ENCODE peak calls at places on chromosomes 2 and 18, in eight cellular contexts. One of them, this sample, is unnamed.

GRCh38 chr18:62897153-62897552 is 181.8 kb downstream of the PHLPP1 start:
- DNase-seq in thoracic aorta: no peak
- DNase-seq in neural progenitor cell: no peak
- DNase-seq in OCI-LY7: no peak
- DNase-seq in fibroblast of pulmonary artery: peak; percentile 58
- DNase-seq in uterus: no peak
- DNase-seq in K562: no peak
- DNase-seq in heart left ventricle: no peak
- DNase-seq in this sample: no peak

GRCh38 chr2:128557841-128558241 is 239.2 kb upstream of the HS6ST1 start:
- DNase-seq in fibroblast of pulmonary artery: peak; percentile 82
- DNase-seq in neural progenitor cell: no peak
- DNase-seq in heart left ventricle: no peak
- DNase-seq in K562: no peak
- DNase-seq in thoracic aorta: no peak
- DNase-seq in OCI-LY7: no peak
- DNase-seq in uterus: no peak
- DNase-seq in this sample: no peak

GRCh38 chr2:70411489-70412081 is 109.7 kb upstream of the FAM136A start:
- DNase-seq in thoracic aorta: no peak
- DNase-seq in neural progenitor cell: no peak
- DNase-seq in K562: no peak
- DNase-seq in heart left ventricle: no peak
- DNase-seq in uterus: no peak
- DNase-seq in fibroblast of pulmonary artery: no peak
- DNase-seq in OCI-LY7: no peak
- DNase-seq in this sample: no peak

GRCh38 chr2:191677091-191677645 is 768 bp upstream of the NABP1 start:
- DNase-seq in neural progenitor cell: peak; percentile 49
- DNase-seq in heart left ventricle: no peak
- DNase-seq in fibroblast of pulmonary artery: peak; percentile 93
- DNase-seq in OCI-LY7: peak; percentile 39
- DNase-seq in K562: peak; percentile 21
- DNase-seq in uterus: peak; percentile 56
- DNase-seq in thoracic aorta: no peak
- DNase-seq in this sample: no peak

GRCh38 chr2:9813312-9814128 is 29.8 kb upstream of the TAF1B start:
- DNase-seq in heart left ventricle: peak; percentile 69
- DNase-seq in K562: peak; percentile 86
- DNase-seq in fibroblast of pulmonary artery: peak; percentile 64
- DNase-seq in thoracic aorta: peak; percentile 31
- DNase-seq in neural progenitor cell: peak; percentile 92
- DNase-seq in OCI-LY7: peak; percentile 70
- DNase-seq in uterus: peak; percentile 61
- DNase-seq in this sample: peak; percentile 68

GRCh38 chr2:236162031-236162803 is 6.0 kb downstream of the GBX2 start:
- DNase-seq in thoracic aorta: no peak
- DNase-seq in heart left ventricle: no peak
- DNase-seq in neural progenitor cell: peak; percentile 44
- DNase-seq in K562: no peak
- DNase-seq in OCI-LY7: no peak
- DNase-seq in fibroblast of pulmonary artery: no peak
- DNase-seq in uterus: no peak
- DNase-seq in this sample: no peak

GRCh38 chr18:60975419-60975818 is 357.8 kb upstream of the CDH20 start:
- DNase-seq in neural progenitor cell: peak; percentile 6
- DNase-seq in fibroblast of pulmonary artery: no peak
- DNase-seq in heart left ventricle: no peak
- DNase-seq in uterus: no peak
- DNase-seq in K562: no peak
- DNase-seq in OCI-LY7: no peak
- DNase-seq in thoracic aorta: no peak
- DNase-seq in this sample: no peak

GRCh38 chr18:7236899-7237298 is 6.0 kb downstream of the LRRC30 start:
- DNase-seq in heart left ventricle: no peak
- DNase-seq in K562: no peak
- DNase-seq in thoracic aorta: no peak
- DNase-seq in neural progenitor cell: no peak
- DNase-seq in uterus: no peak
- DNase-seq in fibroblast of pulmonary artery: no peak
- DNase-seq in OCI-LY7: no peak
- DNase-seq in this sample: no peak

GRCh38 chr18:78984941-78985784 is 5.5 kb downstream of the SALL3 start:
- DNase-seq in uterus: no peak
- DNase-seq in heart left ventricle: no peak
- DNase-seq in K562: no peak
- DNase-seq in OCI-LY7: peak; percentile 53
- DNase-seq in neural progenitor cell: peak; percentile 82
- DNase-seq in fibroblast of pulmonary artery: peak; percentile 29
- DNase-seq in thoracic aorta: no peak
- DNase-seq in this sample: no peak

GRCh38 chr18:62766266-62766665 is 50.9 kb downstream of the PHLPP1 start:
- DNase-seq in fibroblast of pulmonary artery: no peak
- DNase-seq in heart left ventricle: no peak
- DNase-seq in neural progenitor cell: no peak
- DNase-seq in thoracic aorta: no peak
- DNase-seq in K562: no peak
- DNase-seq in OCI-LY7: no peak
- DNase-seq in uterus: no peak
- DNase-seq in this sample: no peak

GRCh38 chr2:229849073-229849472 is 72.7 kb downstream of the TRIP12 start:
- DNase-seq in fibroblast of pulmonary artery: no peak
- DNase-seq in neural progenitor cell: no peak
- DNase-seq in thoracic aorta: no peak
- DNase-seq in heart left ventricle: no peak
- DNase-seq in K562: no peak
- DNase-seq in uterus: no peak
- DNase-seq in OCI-LY7: no peak
- DNase-seq in this sample: no peak

GRCh38 chr2:88121678-88122077 is 6.2 kb downstream of the FABP1 start:
- DNase-seq in fibroblast of pulmonary artery: no peak
- DNase-seq in OCI-LY7: no peak
- DNase-seq in thoracic aorta: no peak
- DNase-seq in K562: no peak
- DNase-seq in neural progenitor cell: no peak
- DNase-seq in heart left ventricle: no peak
- DNase-seq in uterus: no peak
- DNase-seq in this sample: no peak

GRCh38 chr2:17506736-17507616 is 11.3 kb downstream of the RAD51AP2 start:
- DNase-seq in thoracic aorta: no peak
- DNase-seq in fibroblast of pulmonary artery: no peak
- DNase-seq in heart left ventricle: no peak
- DNase-seq in neural progenitor cell: no peak
- DNase-seq in OCI-LY7: no peak
- DNase-seq in K562: no peak
- DNase-seq in uterus: no peak
- DNase-seq in this sample: no peak

GRCh38 chr2:100621371-100621910 is 58.6 kb downstream of the PDCL3 start:
- DNase-seq in OCI-LY7: no peak
- DNase-seq in K562: no peak
- DNase-seq in fibroblast of pulmonary artery: no peak
- DNase-seq in heart left ventricle: no peak
- DNase-seq in thoracic aorta: no peak
- DNase-seq in uterus: no peak
- DNase-seq in neural progenitor cell: no peak
- DNase-seq in this sample: no peak

GRCh38 chr2:10590742-10591141 is 99.0 kb downstream of the NOL10 start:
- DNase-seq in fibroblast of pulmonary artery: no peak
- DNase-seq in uterus: no peak
- DNase-seq in thoracic aorta: no peak
- DNase-seq in K562: no peak
- DNase-seq in OCI-LY7: no peak
- DNase-seq in neural progenitor cell: no peak
- DNase-seq in heart left ventricle: no peak
- DNase-seq in this sample: no peak

GRCh38 chr2:118527571-118527970 is 319.9 kb downstream of the EN1 start:
- DNase-seq in K562: no peak
- DNase-seq in uterus: no peak
- DNase-seq in heart left ventricle: no peak
- DNase-seq in neural progenitor cell: no peak
- DNase-seq in OCI-LY7: no peak
- DNase-seq in fibroblast of pulmonary artery: no peak
- DNase-seq in thoracic aorta: no peak
- DNase-seq in this sample: no peak

DNA sequence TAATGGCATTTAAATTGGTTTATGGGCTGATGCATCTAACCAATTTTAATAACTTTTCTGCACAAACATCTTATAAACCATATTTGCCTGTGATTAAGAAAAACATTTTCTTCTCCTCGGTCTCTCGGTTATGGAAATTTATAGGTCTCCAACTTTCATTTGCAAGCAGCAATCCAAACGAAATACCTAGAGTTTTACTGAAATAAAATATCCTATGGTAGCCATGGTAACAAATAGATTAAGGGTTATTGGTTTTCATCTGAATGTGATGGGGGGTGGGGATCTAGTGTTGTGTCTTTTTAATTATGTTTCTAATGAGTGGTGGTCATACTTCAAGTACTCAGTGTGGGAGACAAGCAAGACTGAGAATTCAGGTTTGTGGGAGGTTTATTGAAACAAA is 2.9 kb downstream of the KLHL29 start:
- DNase-seq in neural progenitor cell: no peak
- DNase-seq in fibroblast of pulmonary artery: no peak
- DNase-seq in OCI-LY7: no peak
- DNase-seq in thoracic aorta: no peak
- DNase-seq in heart left ventricle: no peak
- DNase-seq in K562: no peak
- DNase-seq in uterus: no peak
- DNase-seq in this sample: no peak
- H3K4me3 ChIP-seq in neural progenitor cell: no peak overlapping the region
- H3K4me3 ChIP-seq in fibroblast of pulmonary artery: no peak overlapping the region
- H3K4me3 ChIP-seq in OCI-LY7: no peak overlapping the region
- H3K4me3 ChIP-seq in thoracic aorta: no peak overlapping the region
- H3K4me3 ChIP-seq in heart left ventricle: peak overlapping the region; percentile 73
- H3K4me3 ChIP-seq in K562: no peak overlapping the region
- H3K4me3 ChIP-seq in uterus: no peak overlapping the region
- H3K4me3 ChIP-seq in this sample: no peak overlapping the region

DNA sequence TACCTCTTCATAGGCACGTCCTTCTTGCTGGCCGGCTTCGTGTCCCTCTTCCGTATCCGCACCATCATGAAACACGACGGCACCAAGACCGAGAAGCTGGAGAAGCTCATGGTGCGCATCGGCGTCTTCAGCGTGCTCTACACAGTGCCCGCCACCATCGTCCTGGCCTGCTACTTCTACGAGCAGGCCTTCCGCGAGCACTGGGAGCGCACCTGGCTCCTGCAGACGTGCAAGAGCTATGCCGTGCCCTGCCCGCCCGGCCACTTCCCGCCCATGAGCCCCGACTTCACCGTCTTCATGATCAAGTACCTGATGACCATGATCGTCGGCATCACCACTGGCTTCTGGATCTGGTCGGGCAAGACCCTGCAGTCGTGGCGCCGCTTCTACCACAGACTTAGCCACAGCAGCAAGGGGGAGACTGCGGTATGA is 2.3 kb downstream of the FZD7 start:
- DNase-seq in fibroblast of pulmonary artery: no peak
- DNase-seq in heart left ventricle: no peak
- DNase-seq in neural progenitor cell: peak; percentile 60
- DNase-seq in uterus: peak; percentile 31
- DNase-seq in K562: no peak
- DNase-seq in OCI-LY7: no peak
- DNase-seq in thoracic aorta: no peak
- DNase-seq in this sample: no peak
- H3K4me3 ChIP-seq in fibroblast of pulmonary artery: no peak overlapping the region
- H3K4me3 ChIP-seq in heart left ventricle: peak overlapping the region; percentile 90
- H3K4me3 ChIP-seq in neural progenitor cell: peak overlapping the region; percentile 93
- H3K4me3 ChIP-seq in uterus: peak overlapping the region; percentile 65
- H3K4me3 ChIP-seq in K562: no peak overlapping the region
- H3K4me3 ChIP-seq in OCI-LY7: no peak overlapping the region
- H3K4me3 ChIP-seq in thoracic aorta: peak overlapping the region; percentile 92
- H3K4me3 ChIP-seq in this sample: peak overlapping the region; percentile 87

GRCh38 chr18:39455300-39455699 is 1889.7 kb upstream of the CELF4 start:
- DNase-seq in fibroblast of pulmonary artery: peak; percentile 77
- DNase-seq in uterus: peak; percentile 13
- DNase-seq in thoracic aorta: no peak
- DNase-seq in K562: no peak
- DNase-seq in heart left ventricle: no peak
- DNase-seq in OCI-LY7: no peak
- DNase-seq in neural progenitor cell: no peak
- DNase-seq in this sample: no peak

GRCh38 chr18:39450958-39451357 is 1885.4 kb upstream of the CELF4 start:
- DNase-seq in K562: no peak
- DNase-seq in OCI-LY7: no peak
- DNase-seq in uterus: no peak
- DNase-seq in heart left ventricle: no peak
- DNase-seq in thoracic aorta: no peak
- DNase-seq in fibroblast of pulmonary artery: no peak
- DNase-seq in neural progenitor cell: no peak
- DNase-seq in this sample: no peak

GRCh38 chr18:39454866-39455265 is 1889.3 kb upstream of the CELF4 start:
- DNase-seq in K562: no peak
- DNase-seq in thoracic aorta: no peak
- DNase-seq in heart left ventricle: no peak
- DNase-seq in uterus: no peak
- DNase-seq in OCI-LY7: no peak
- DNase-seq in neural progenitor cell: no peak
- DNase-seq in fibroblast of pulmonary artery: peak; percentile 2
- DNase-seq in this sample: no peak

GRCh38 chr18:39453356-39453755 is 1887.8 kb upstream of the CELF4 start:
- DNase-seq in neural progenitor cell: no peak
- DNase-seq in uterus: no peak
- DNase-seq in OCI-LY7: no peak
- DNase-seq in thoracic aorta: no peak
- DNase-seq in K562: no peak
- DNase-seq in fibroblast of pulmonary artery: peak; percentile 3
- DNase-seq in heart left ventricle: no peak
- DNase-seq in this sample: no peak

GRCh38 chr18:39453882-39454281 is 1888.3 kb upstream of the CELF4 start:
- DNase-seq in K562: no peak
- DNase-seq in uterus: peak; percentile 25
- DNase-seq in neural progenitor cell: no peak
- DNase-seq in heart left ventricle: peak; percentile 35
- DNase-seq in thoracic aorta: no peak
- DNase-seq in OCI-LY7: no peak
- DNase-seq in fibroblast of pulmonary artery: peak; percentile 95
- DNase-seq in this sample: no peak
- H3K4me3 ChIP-seq in K562: no peak overlapping the region
- H3K4me3 ChIP-seq in uterus: no peak overlapping the region
- H3K4me3 ChIP-seq in neural progenitor cell: no peak overlapping the region
- H3K4me3 ChIP-seq in heart left ventricle: peak overlapping the region; percentile 20
- H3K4me3 ChIP-seq in thoracic aorta: peak overlapping the region; percentile 27
- H3K4me3 ChIP-seq in OCI-LY7: no peak overlapping the region
- H3K4me3 ChIP-seq in fibroblast of pulmonary artery: peak overlapping the region; percentile 13
- H3K4me3 ChIP-seq in this sample: peak overlapping the region; percentile 33

GRCh38 chr2:181309576-181309975 is 147.6 kb upstream of the ITGA4 start:
- DNase-seq in K562: no peak
- DNase-seq in heart left ventricle: no peak
- DNase-seq in OCI-LY7: peak; percentile 30
- DNase-seq in neural progenitor cell: no peak
- DNase-seq in fibroblast of pulmonary artery: no peak
- DNase-seq in thoracic aorta: no peak
- DNase-seq in uterus: no peak
- DNase-seq in this sample: no peak
- H3K4me3 ChIP-seq in K562: no peak overlapping the region
- H3K4me3 ChIP-seq in heart left ventricle: no peak overlapping the region
- H3K4me3 ChIP-seq in OCI-LY7: peak overlapping the region; percentile 61
- H3K4me3 ChIP-seq in neural progenitor cell: no peak overlapping the region
- H3K4me3 ChIP-seq in fibroblast of pulmonary artery: no peak overlapping the region
- H3K4me3 ChIP-seq in thoracic aorta: peak overlapping the region; percentile 43
- H3K4me3 ChIP-seq in uterus: no peak overlapping the region
- H3K4me3 ChIP-seq in this sample: peak overlapping the region; percentile 7